ENCODE peak calls at places on chromosomes 3 and 15, in six cellular contexts. One of them, this sample, is unnamed.

GRCh38 chr3:9396301-9396631 is 1.1 kb upstream of the SETD5 start:
- DNase-seq in G401: peak
- DNase-seq in body of pancreas: peak
- DNase-seq in ovary: no peak
- DNase-seq in endodermal cell: peak
- DNase-seq in NCI-H1092: peak
- DNase-seq in this sample: peak

GRCh38 chr3:8848696-8849131 is 79.3 kb upstream of the OXTR start:
- DNase-seq in G401: no peak
- DNase-seq in body of pancreas: no peak
- DNase-seq in ovary: no peak
- DNase-seq in endodermal cell: peak
- DNase-seq in NCI-H1092: no peak
- DNase-seq in this sample: no peak

GRCh38 chr3:158700559-158700958 is 28.1 kb upstream of the LXN start:
- DNase-seq in G401: peak
- DNase-seq in body of pancreas: no peak
- DNase-seq in ovary: no peak
- DNase-seq in endodermal cell: no peak
- DNase-seq in NCI-H1092: no peak
- DNase-seq in this sample: no peak

GRCh38 chr3:12287727-12288465 is 974 bp upstream of the PPARG start:
- DNase-seq in G401: no peak
- DNase-seq in body of pancreas: peak
- DNase-seq in ovary: peak
- DNase-seq in endodermal cell: peak
- DNase-seq in NCI-H1092: no peak
- DNase-seq in this sample: no peak

GRCh38 chr15:60528530-60528929 is 49.6 kb upstream of the ICE2 start:
- DNase-seq in G401: no peak
- DNase-seq in body of pancreas: no peak
- DNase-seq in ovary: no peak
- DNase-seq in endodermal cell: no peak
- DNase-seq in NCI-H1092: no peak
- DNase-seq in this sample: no peak

GRCh38 chr3:51953445-51953844 is 1.7 kb upstream of the GPR62 start:
- DNase-seq in G401: no peak
- DNase-seq in body of pancreas: no peak
- DNase-seq in ovary: no peak
- DNase-seq in endodermal cell: no peak
- DNase-seq in NCI-H1092: no peak
- DNase-seq in this sample: no peak

GRCh38 chr3:40179016-40179415 is 130.5 kb upstream of the EIF1B start:
- DNase-seq in G401: peak
- DNase-seq in body of pancreas: peak
- DNase-seq in ovary: peak
- DNase-seq in endodermal cell: peak
- DNase-seq in NCI-H1092: peak
- DNase-seq in this sample: peak

GRCh38 chr15:74422723-74423442 is 10.9 kb downstream of the SEMA7A start:
- DNase-seq in G401: no peak
- DNase-seq in body of pancreas: no peak
- DNase-seq in ovary: no peak
- DNase-seq in endodermal cell: peak
- DNase-seq in NCI-H1092: no peak
- DNase-seq in this sample: no peak

GRCh38 chr3:55143928-55144671 is 216.2 kb upstream of the LRTM1 start:
- DNase-seq in G401: no peak
- DNase-seq in body of pancreas: no peak
- DNase-seq in ovary: no peak
- DNase-seq in endodermal cell: no peak
- DNase-seq in NCI-H1092: no peak
- DNase-seq in this sample: no peak

GRCh38 chr3:11134794-11135193 is 19.5 kb upstream of the HRH1 start:
- DNase-seq in G401: no peak
- DNase-seq in body of pancreas: no peak
- DNase-seq in ovary: no peak
- DNase-seq in endodermal cell: no peak
- DNase-seq in NCI-H1092: no peak
- DNase-seq in this sample: no peak

GRCh38 chr3:111582114-111582461 is 13.1 kb downstream of the ZBED2 start:
- DNase-seq in G401: no peak
- DNase-seq in body of pancreas: no peak
- DNase-seq in ovary: no peak
- DNase-seq in endodermal cell: no peak
- DNase-seq in NCI-H1092: no peak
- DNase-seq in this sample: no peak

GRCh38 chr15:74785716-74786032 is 3.8 kb downstream of the CSK start:
- DNase-seq in G401: no peak
- DNase-seq in body of pancreas: no peak
- DNase-seq in ovary: no peak
- DNase-seq in endodermal cell: no peak
- DNase-seq in NCI-H1092: no peak
- DNase-seq in this sample: no peak

GRCh38 chr3:169664034-169664820 is 715 bp upstream of the MECOM start:
- DNase-seq in G401: no peak
- DNase-seq in body of pancreas: peak
- DNase-seq in ovary: no peak
- DNase-seq in endodermal cell: peak
- DNase-seq in NCI-H1092: no peak
- DNase-seq in this sample: no peak

GRCh38 chr3:171054921-171055320 is 28.4 kb upstream of the SLC2A2 start:
- DNase-seq in G401: no peak
- DNase-seq in body of pancreas: no peak
- DNase-seq in ovary: no peak
- DNase-seq in endodermal cell: no peak
- DNase-seq in NCI-H1092: no peak
- DNase-seq in this sample: no peak

GRCh38 chr3:194133661-194134230 is 2.2 kb upstream of the HES1 start:
- DNase-seq in G401: no peak
- DNase-seq in body of pancreas: peak
- DNase-seq in ovary: peak
- DNase-seq in endodermal cell: peak
- DNase-seq in NCI-H1092: peak
- DNase-seq in this sample: no peak

GRCh38 chr3:21226086-21226485 is 524.9 kb downstream of the ZNF385D start:
- DNase-seq in G401: peak
- DNase-seq in body of pancreas: no peak
- DNase-seq in ovary: no peak
- DNase-seq in endodermal cell: no peak
- DNase-seq in NCI-H1092: no peak
- DNase-seq in this sample: no peak

GRCh38 chr3:42369832-42370231 is 40.6 kb downstream of the LYZL4 start:
- DNase-seq in G401: no peak
- DNase-seq in body of pancreas: no peak
- DNase-seq in ovary: no peak
- DNase-seq in endodermal cell: peak
- DNase-seq in NCI-H1092: no peak
- DNase-seq in this sample: no peak

GRCh38 chr3:42855219-42855546 is 20.5 kb downstream of the CYP8B1 start:
- DNase-seq in G401: no peak
- DNase-seq in body of pancreas: no peak
- DNase-seq in ovary: no peak
- DNase-seq in endodermal cell: no peak
- DNase-seq in NCI-H1092: no peak
- DNase-seq in this sample: no peak

GRCh38 chr3:3799173-3800075 is at the start of gene LRRN1:
- DNase-seq in G401: peak
- DNase-seq in body of pancreas: peak
- DNase-seq in ovary: peak
- DNase-seq in endodermal cell: peak
- DNase-seq in NCI-H1092: peak
- DNase-seq in this sample: peak

GRCh38 chr15:74402873-74403589 is 30.7 kb downstream of the SEMA7A start:
- DNase-seq in G401: no peak
- DNase-seq in body of pancreas: peak
- DNase-seq in ovary: no peak
- DNase-seq in endodermal cell: no peak
- DNase-seq in NCI-H1092: no peak
- DNase-seq in this sample: no peak

GRCh38 chr3:122295286-122295685 is 29.8 kb upstream of the CSTA start:
- DNase-seq in G401: no peak
- DNase-seq in body of pancreas: peak
- DNase-seq in ovary: no peak
- DNase-seq in endodermal cell: no peak
- DNase-seq in NCI-H1092: no peak
- DNase-seq in this sample: no peak

GRCh38 chr3:98986073-98986472 is 84.6 kb upstream of the DCBLD2 start:
- DNase-seq in G401: no peak
- DNase-seq in body of pancreas: no peak
- DNase-seq in ovary: peak
- DNase-seq in endodermal cell: peak
- DNase-seq in NCI-H1092: no peak
- DNase-seq in this sample: no peak

GRCh38 chr3:150319900-150320299 is 88.2 kb upstream of the TSC22D2 start:
- DNase-seq in G401: no peak
- DNase-seq in body of pancreas: no peak
- DNase-seq in ovary: no peak
- DNase-seq in endodermal cell: no peak
- DNase-seq in NCI-H1092: no peak
- DNase-seq in this sample: no peak

GRCh38 chr15:77031376-77032050 is 36.6 kb downstream of the PSTPIP1 start:
- DNase-seq in G401: no peak
- DNase-seq in body of pancreas: peak
- DNase-seq in ovary: no peak
- DNase-seq in endodermal cell: peak
- DNase-seq in NCI-H1092: peak
- DNase-seq in this sample: no peak

GRCh38 chr3:181134873-181135272 is 145.3 kb upstream of the DNAJC19 start:
- DNase-seq in G401: no peak
- DNase-seq in body of pancreas: no peak
- DNase-seq in ovary: no peak
- DNase-seq in endodermal cell: no peak
- DNase-seq in NCI-H1092: no peak
- DNase-seq in this sample: no peak

This sample was measured in LNCaP clone FGC.